ENCODE peak calls at places on chromosome X, in eight cellular contexts. N, E, R, G, L, J, S and W are unnamed samples.

GRCh38 chrX:29470029-29470428 is 745.3 kb upstream of the MAGEB2 start:
- DNase-seq in R (no peak), N (no peak), G (peak; percentile 4), J (no peak), S (no peak), L (no peak), E (no peak), W (no peak)

GRCh38 chrX:12319012-12319519 is 180.8 kb downstream of the FRMPD4 start:
- DNase-seq in E (no peak), N (no peak), G (peak; percentile 16), J (no peak), L (no peak), S (no peak), R (no peak), W (no peak)

GRCh38 chrX:100673397-100673953 is 29.5 kb downstream of the SRPX2 start:
- DNase-seq in S (no peak), N (no peak), G (no peak), E (no peak), J (no peak), R (no peak), L (no peak), W (no peak)

GRCh38 chrX:10158279-10158939 is 1.6 kb downstream of the CLCN4 start:
- DNase-seq in G (no peak), R (no peak), S (no peak), J (no peak), N (no peak), L (no peak), E (peak; percentile 35), W (peak; percentile 81)

GRCh38 chrX:140050906-140051305 is 85.6 kb upstream of the CXorf66 start:
- DNase-seq in N (peak; percentile 4), E (no peak), R (no peak), S (no peak), G (peak; percentile 15), L (no peak), J (no peak), W (no peak)

GRCh38 chrX:19544693-19545305 is 29.5 kb upstream of the MAP3K15 start:
- DNase-seq in G (peak; percentile 64), E (peak; percentile 47), L (no peak), S (no peak), R (peak; percentile 12), J (no peak), N (peak; percentile 61), W (peak; percentile 44)

GRCh38 chrX:151711787-151712186 is 4.0 kb upstream of the FATE1 start:
- DNase-seq in J (peak; percentile 19), S (no peak), G (no peak), R (no peak), L (no peak), E (no peak), N (no peak), W (no peak)

GRCh38 chrX:130125090-130125489 is 14.8 kb upstream of the ELF4 start:
- DNase-seq in E (peak; percentile 31), R (no peak), N (no peak), S (no peak), L (no peak), G (no peak), J (peak; percentile 29), W (peak; percentile 40)

GRCh38 chrX:142089193-142089592 is 115.9 kb downstream of the MAGEC2 start:
- DNase-seq in L (no peak), R (no peak), N (peak; percentile 14), J (no peak), G (peak; percentile 36), E (no peak), S (no peak), W (no peak)

GRCh38 chrX:129523076-129524055 is at the start of gene SMARCA1:
- DNase-seq in L (peak; percentile 66), N (no peak), J (no peak), G (peak; percentile 79), S (no peak), R (peak; percentile 54), E (peak; percentile 78), W (peak; percentile 0)

GRCh38 chrX:113873056-113873455 is 710.8 kb upstream of the HTR2C start:
- DNase-seq in J (no peak), E (no peak), S (no peak), G (no peak), N (no peak), L (no peak), R (no peak), W (no peak)

GRCh38 chrX:124194903-124195302 is 137.6 kb upstream of the TEX13D start:
- DNase-seq in L (no peak), S (peak; percentile 38), J (no peak), E (no peak), R (no peak), G (no peak), N (no peak), W (no peak)

GRCh38 chrX:131741103-131741581 is 197.3 kb downstream of the OR13H1 start:
- DNase-seq in S (no peak), L (no peak), R (no peak), E (peak; percentile 92), N (no peak), G (peak; percentile 50), J (peak; percentile 86), W (no peak)

GRCh38 chrX:31297881-31298280 is 226.0 kb upstream of the FTHL17 start:
- DNase-seq in E (no peak), N (no peak), R (no peak), J (no peak), L (no peak), S (no peak), G (no peak), W (no peak)

GRCh38 chrX:13092455-13092941 is 48.1 kb upstream of the FAM9C start:
- DNase-seq in R (no peak), E (no peak), S (no peak), J (peak; percentile 31), L (no peak), N (peak; percentile 93), G (no peak), W (no peak)

GRCh38 chrX:118420462-118420861 is 74.6 kb downstream of the WDR44 start:
- DNase-seq in N (peak; percentile 8), S (no peak), L (no peak), G (no peak), E (no peak), J (no peak), R (no peak), W (peak; percentile 0)

GRCh38 chrX:10098235-10098819 is 58.4 kb upstream of the CLCN4 start:
- DNase-seq in R (no peak), S (no peak), G (no peak), N (no peak), L (no peak), J (no peak), E (no peak), W (no peak)

GRCh38 chrX:29869837-29870236 is 345.5 kb upstream of the MAGEB2 start:
- DNase-seq in N (no peak), L (no peak), E (no peak), G (no peak), J (no peak), R (no peak), S (no peak), W (no peak)

GRCh38 chrX:115260330-115260729 is 26.4 kb upstream of the LRCH2 start:
- DNase-seq in E (no peak), J (no peak), G (no peak), N (no peak), R (no peak), S (no peak), L (no peak), W (no peak)

GRCh38 chrX:85288992-85289723 is 45.4 kb downstream of the ZNF711 start:
- DNase-seq in S (no peak), L (no peak), E (no peak), G (no peak), J (no peak), N (no peak), R (no peak), W (no peak)

GRCh38 chrX:55758033-55758432 is 40.5 kb downstream of the RRAGB start:
- DNase-seq in J (no peak), S (no peak), N (no peak), G (no peak), L (no peak), E (no peak), R (no peak), W (no peak)

DNA sequence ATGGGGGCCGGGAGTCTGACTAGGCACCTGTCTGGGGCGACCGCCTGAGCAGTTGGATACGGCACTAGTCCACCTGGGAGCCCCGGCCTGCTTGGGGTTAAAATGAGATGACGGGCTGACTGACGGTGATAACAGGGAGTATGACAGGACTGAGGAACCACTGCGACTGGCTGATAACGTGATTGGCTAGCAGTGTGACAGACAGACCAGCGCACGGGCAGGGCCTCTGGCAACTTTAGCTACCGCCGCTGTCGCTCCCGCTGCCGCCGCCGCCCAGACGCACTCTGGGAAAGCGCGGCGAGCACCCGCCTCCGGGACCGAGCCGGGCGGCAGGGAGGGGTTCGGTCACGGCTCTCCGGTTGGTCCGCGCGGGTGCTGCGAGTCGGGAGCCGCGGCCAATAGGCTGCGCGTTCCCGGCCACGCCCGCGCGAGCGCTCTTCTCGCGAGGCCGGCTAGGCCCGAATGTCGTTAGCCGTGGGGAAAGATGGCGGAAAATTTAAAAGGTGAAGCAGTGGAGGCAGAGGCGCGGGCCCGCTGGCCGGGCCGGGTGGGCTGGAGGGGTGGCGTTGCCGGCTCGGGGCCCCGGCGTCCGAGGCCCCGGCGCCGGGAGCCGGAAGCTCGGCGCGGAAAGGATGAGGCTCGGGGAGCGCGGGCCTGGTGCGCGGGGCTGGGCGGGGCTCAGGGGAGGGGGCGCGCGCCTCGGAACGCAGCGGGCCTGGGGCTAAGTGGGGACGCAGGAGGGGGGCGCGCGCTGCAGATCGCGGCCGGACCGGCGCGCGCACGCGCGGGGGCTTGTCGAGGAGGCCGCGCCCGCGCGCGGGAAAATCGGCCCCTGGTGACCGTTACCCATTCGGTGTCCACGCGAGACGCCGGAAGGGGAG is at the start of gene SUV39H1:
- DNase-seq in G (peak; percentile 89), L (peak; percentile 89), J (peak; percentile 83), S (peak; percentile 78), N (peak; percentile 92), E (peak; percentile 88), R (peak; percentile 64), W (peak; percentile 95)
- TF ChIP-seq POLR2A in G (peak; percentile 64), L (no peak), J (peak; percentile 50), S (peak; percentile 86), N (peak; percentile 52), E (peak; percentile 83), R (peak; percentile 28), W (peak; percentile 61)

GRCh38 chrX:41084360-41085104 is 713 bp upstream of the USP9X start:
- DNase-seq in N (peak; percentile 96), S (peak; percentile 91), E (peak; percentile 99), J (peak; percentile 98), L (peak; percentile 96), G (peak; percentile 99), R (peak; percentile 49), W (peak; percentile 99)
- TF ChIP-seq POLR2A in N (peak; percentile 71), S (peak; percentile 91), E (peak; percentile 57), J (peak; percentile 57), L (no peak), G (peak; percentile 77), R (peak; percentile 67), W (peak; percentile 95)

GRCh38 chrX:46912098-46912672 is at the start of gene JADE3:
- DNase-seq in G (peak; percentile 82), E (peak; percentile 70), L (peak; percentile 84), N (peak; percentile 88), R (peak; percentile 26), J (peak; percentile 43), S (peak; percentile 26), W (peak; percentile 57)
- TF ChIP-seq POLR2A in G (peak; percentile 45), E (no peak), L (no peak), N (no peak), R (peak; percentile 16), J (no peak), S (no peak), W (no peak)

GRCh38 chrX:2523911-2524310 is 23.1 kb upstream of the DHRSX start:
- DNase-seq in R (no peak), S (no peak), N (no peak), L (no peak), J (no peak), E (no peak), G (no peak), W (no peak)
- TF ChIP-seq POLR2A in R (no peak), S (no peak), N (no peak), L (no peak), J (no peak), E (no peak), G (no peak), W (no peak)